ENCODE peak calls at places on chromosomes 2 and 18, in nine cellular contexts. One of them, this sample, is unnamed. For H3K9me2, the result is how much of the 10 kb centered on the place peaks cover.

GRCh38 chr2:214410128-214410775 is 602 bp upstream of the VWC2L start:
- DNase-seq in GM23338: peak
- DNase-seq in PC-9: no peak
- DNase-seq in SK-N-SH: peak
- DNase-seq in GM23248: no peak
- DNase-seq in MM.1S: no peak
- DNase-seq in HCT116: no peak
- DNase-seq in hepatocyte: no peak
- DNase-seq in PC-3: peak
- DNase-seq in this sample: no peak

GRCh38 chr2:35337922-35338321 is 1017.7 kb upstream of the CRIM1 start:
- DNase-seq in PC-3: no peak
- DNase-seq in SK-N-SH: no peak
- DNase-seq in HCT116: no peak
- DNase-seq in hepatocyte: no peak
- DNase-seq in GM23248: no peak
- DNase-seq in PC-9: no peak
- DNase-seq in GM23338: no peak
- DNase-seq in MM.1S: no peak
- DNase-seq in this sample: no peak

GRCh38 chr2:178413472-178414265 is 37.3 kb downstream of the PRKRA start:
- DNase-seq in GM23248: peak
- DNase-seq in HCT116: peak
- DNase-seq in SK-N-SH: peak
- DNase-seq in PC-9: peak
- DNase-seq in MM.1S: peak
- DNase-seq in PC-3: peak
- DNase-seq in hepatocyte: peak
- DNase-seq in GM23338: peak
- DNase-seq in this sample: no peak

GRCh38 chr18:48832961-48833700 is 117.6 kb downstream of the SMAD7 start:
- DNase-seq in hepatocyte: peak
- DNase-seq in MM.1S: no peak
- DNase-seq in PC-3: peak
- DNase-seq in GM23338: no peak
- DNase-seq in SK-N-SH: no peak
- DNase-seq in PC-9: peak
- DNase-seq in GM23248: peak
- DNase-seq in HCT116: peak
- DNase-seq in this sample: no peak

GRCh38 chr2:172179045-172179742 is 76.5 kb upstream of the DLX2 start:
- DNase-seq in GM23248: peak
- DNase-seq in hepatocyte: no peak
- DNase-seq in GM23338: no peak
- DNase-seq in MM.1S: no peak
- DNase-seq in HCT116: no peak
- DNase-seq in PC-9: peak
- DNase-seq in SK-N-SH: no peak
- DNase-seq in PC-3: peak
- DNase-seq in this sample: no peak

GRCh38 chr2:3651686-3652516 is 6.1 kb upstream of the ALLC start:
- DNase-seq in MM.1S: peak
- DNase-seq in PC-9: no peak
- DNase-seq in HCT116: no peak
- DNase-seq in GM23338: peak
- DNase-seq in GM23248: peak
- DNase-seq in SK-N-SH: peak
- DNase-seq in hepatocyte: peak
- DNase-seq in PC-3: peak
- DNase-seq in this sample: peak

GRCh38 chr2:171763602-171764001 is 76.3 kb downstream of the DYNC1I2 start:
- DNase-seq in PC-3: peak
- DNase-seq in MM.1S: no peak
- DNase-seq in GM23338: no peak
- DNase-seq in PC-9: no peak
- DNase-seq in HCT116: no peak
- DNase-seq in SK-N-SH: no peak
- DNase-seq in GM23248: no peak
- DNase-seq in hepatocyte: no peak
- DNase-seq in this sample: no peak

GRCh38 chr2:14712091-14712490 is 79.6 kb downstream of the LRATD1 start:
- DNase-seq in MM.1S: no peak
- DNase-seq in hepatocyte: no peak
- DNase-seq in PC-3: no peak
- DNase-seq in SK-N-SH: no peak
- DNase-seq in PC-9: no peak
- DNase-seq in GM23338: no peak
- DNase-seq in GM23248: peak
- DNase-seq in HCT116: no peak
- DNase-seq in this sample: no peak

GRCh38 chr18:58785171-58785805 is 79.4 kb upstream of the ZNF532 start:
- DNase-seq in hepatocyte: peak
- DNase-seq in GM23248: peak
- DNase-seq in HCT116: peak
- DNase-seq in PC-9: peak
- DNase-seq in SK-N-SH: no peak
- DNase-seq in MM.1S: no peak
- DNase-seq in GM23338: no peak
- DNase-seq in PC-3: peak
- DNase-seq in this sample: no peak

GRCh38 chr2:157691695-157692094 is 63.0 kb upstream of the ACVR1C start:
- DNase-seq in MM.1S: no peak
- DNase-seq in GM23248: no peak
- DNase-seq in PC-9: no peak
- DNase-seq in PC-3: peak
- DNase-seq in GM23338: no peak
- DNase-seq in hepatocyte: no peak
- DNase-seq in HCT116: no peak
- DNase-seq in SK-N-SH: no peak
- DNase-seq in this sample: no peak

GRCh38 chr2:187618813-187619212 is 64.6 kb upstream of the TFPI start:
- DNase-seq in GM23338: peak
- DNase-seq in MM.1S: no peak
- DNase-seq in SK-N-SH: no peak
- DNase-seq in HCT116: no peak
- DNase-seq in PC-9: no peak
- DNase-seq in GM23248: peak
- DNase-seq in hepatocyte: no peak
- DNase-seq in PC-3: no peak
- DNase-seq in this sample: no peak

GRCh38 chr2:197960765-197961164 is 156.4 kb downstream of the PLCL1 start:
- DNase-seq in PC-3: no peak
- DNase-seq in SK-N-SH: no peak
- DNase-seq in HCT116: no peak
- DNase-seq in GM23338: no peak
- DNase-seq in PC-9: no peak
- DNase-seq in MM.1S: no peak
- DNase-seq in hepatocyte: no peak
- DNase-seq in GM23248: no peak
- DNase-seq in this sample: no peak

GRCh38 chr2:177338177-177338721 is 54.3 kb upstream of the AGPS start:
- DNase-seq in GM23338: no peak
- DNase-seq in MM.1S: no peak
- DNase-seq in SK-N-SH: no peak
- DNase-seq in GM23248: peak
- DNase-seq in hepatocyte: no peak
- DNase-seq in PC-9: peak
- DNase-seq in HCT116: peak
- DNase-seq in PC-3: peak
- DNase-seq in this sample: no peak

GRCh38 chr2:69946351-69947077 is 14.9 kb downstream of the ASPRV1 start:
- DNase-seq in SK-N-SH: no peak
- DNase-seq in GM23248: peak
- DNase-seq in HCT116: peak
- DNase-seq in PC-9: peak
- DNase-seq in GM23338: no peak
- DNase-seq in MM.1S: peak
- DNase-seq in hepatocyte: no peak
- DNase-seq in PC-3: peak
- DNase-seq in this sample: peak

GRCh38 chr2:54483426-54483825 is 27.3 kb downstream of the SPTBN1 start:
- DNase-seq in HCT116: peak
- DNase-seq in GM23338: no peak
- DNase-seq in GM23248: peak
- DNase-seq in SK-N-SH: no peak
- DNase-seq in PC-9: peak
- DNase-seq in PC-3: peak
- DNase-seq in hepatocyte: no peak
- DNase-seq in MM.1S: no peak
- DNase-seq in this sample: no peak

GRCh38 chr2:21754164-21754788 is 630.5 kb downstream of the TDRD15 start:
- DNase-seq in MM.1S: peak
- DNase-seq in GM23248: no peak
- DNase-seq in PC-9: no peak
- DNase-seq in GM23338: peak
- DNase-seq in PC-3: no peak
- DNase-seq in hepatocyte: no peak
- DNase-seq in HCT116: no peak
- DNase-seq in SK-N-SH: no peak
- DNase-seq in this sample: peak

GRCh38 chr2:85537600-85538506 is 1.1 kb upstream of the MAT2A start:
- DNase-seq in GM23248: peak
- DNase-seq in SK-N-SH: peak
- DNase-seq in MM.1S: peak
- DNase-seq in PC-9: no peak
- DNase-seq in PC-3: peak
- DNase-seq in HCT116: no peak
- DNase-seq in GM23338: peak
- DNase-seq in hepatocyte: peak
- DNase-seq in this sample: peak

GRCh38 chr2:208072250-208072892 is 47.0 kb upstream of the PLEKHM3 start:
- DNase-seq in MM.1S: peak
- DNase-seq in GM23248: peak
- DNase-seq in HCT116: peak
- DNase-seq in SK-N-SH: peak
- DNase-seq in GM23338: peak
- DNase-seq in PC-3: peak
- DNase-seq in hepatocyte: peak
- DNase-seq in PC-9: no peak
- DNase-seq in this sample: peak

GRCh38 chr2:67561411-67561965 is 164.4 kb downstream of the ETAA1 start:
- DNase-seq in HCT116: no peak
- DNase-seq in MM.1S: no peak
- DNase-seq in GM23248: peak
- DNase-seq in PC-3: peak
- DNase-seq in SK-N-SH: peak
- DNase-seq in GM23338: no peak
- DNase-seq in PC-9: no peak
- DNase-seq in hepatocyte: peak
- DNase-seq in this sample: no peak

GRCh38 chr2:200814276-200814815 is 2.6 kb downstream of the BZW1 start:
- DNase-seq in hepatocyte: no peak
- DNase-seq in HCT116: no peak
- DNase-seq in PC-9: no peak
- DNase-seq in MM.1S: peak
- DNase-seq in PC-3: no peak
- DNase-seq in GM23338: no peak
- DNase-seq in SK-N-SH: no peak
- DNase-seq in GM23248: peak
- DNase-seq in this sample: no peak

GRCh38 chr2:12009323-12009905 is 263.0 kb downstream of the LPIN1 start:
- DNase-seq in GM23248: no peak
- DNase-seq in GM23338: no peak
- DNase-seq in PC-3: no peak
- DNase-seq in hepatocyte: no peak
- DNase-seq in PC-9: no peak
- DNase-seq in SK-N-SH: no peak
- DNase-seq in MM.1S: no peak
- DNase-seq in HCT116: no peak
- DNase-seq in this sample: no peak
- H3K4me2 ChIP-seq in GM23248: no peak
- H3K4me2 ChIP-seq in GM23338: no peak
- H3K4me2 ChIP-seq in PC-3: peak
- H3K4me2 ChIP-seq in hepatocyte: no peak
- H3K4me2 ChIP-seq in PC-9: peak
- H3K4me2 ChIP-seq in SK-N-SH: no peak
- H3K4me2 ChIP-seq in MM.1S: no peak
- H3K4me2 ChIP-seq in HCT116: no peak
- H3K4me2 ChIP-seq in this sample: no peak

DNA sequence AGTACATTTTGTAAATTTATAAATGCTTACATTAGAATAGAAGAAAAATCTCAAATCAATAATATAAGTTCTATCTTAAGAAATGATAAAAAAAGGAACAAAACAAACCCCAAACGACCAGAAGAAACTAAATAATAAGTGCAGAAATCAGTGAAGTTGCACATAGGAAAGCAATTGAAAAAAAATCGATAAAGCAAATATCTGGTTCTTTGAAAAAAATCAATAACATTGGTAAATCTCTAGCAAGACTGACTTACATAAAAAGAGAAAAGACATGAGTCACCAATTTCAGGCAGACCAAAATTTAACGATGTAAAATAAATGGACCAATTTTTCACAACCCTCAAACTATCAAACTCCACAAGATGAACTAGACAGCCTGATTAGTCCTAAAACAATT is 249.9 kb upstream of the HDAC4 start:
- DNase-seq in GM23248: no peak
- DNase-seq in PC-9: no peak
- DNase-seq in PC-3: no peak
- DNase-seq in SK-N-SH: no peak
- DNase-seq in MM.1S: no peak
- DNase-seq in GM23338: no peak
- DNase-seq in hepatocyte: no peak
- DNase-seq in HCT116: no peak
- DNase-seq in this sample: no peak
- H3K9me2 ChIP-seq in GM23248: under half
- H3K9me2 ChIP-seq in PC-9: under half
- H3K9me2 ChIP-seq in PC-3: under half
- H3K9me2 ChIP-seq in SK-N-SH: under half
- H3K9me2 ChIP-seq in MM.1S: under half
- H3K9me2 ChIP-seq in GM23338: under half
- H3K9me2 ChIP-seq in hepatocyte: under half
- H3K9me2 ChIP-seq in HCT116: under half
- H3K9me2 ChIP-seq in this sample: under half

DNA sequence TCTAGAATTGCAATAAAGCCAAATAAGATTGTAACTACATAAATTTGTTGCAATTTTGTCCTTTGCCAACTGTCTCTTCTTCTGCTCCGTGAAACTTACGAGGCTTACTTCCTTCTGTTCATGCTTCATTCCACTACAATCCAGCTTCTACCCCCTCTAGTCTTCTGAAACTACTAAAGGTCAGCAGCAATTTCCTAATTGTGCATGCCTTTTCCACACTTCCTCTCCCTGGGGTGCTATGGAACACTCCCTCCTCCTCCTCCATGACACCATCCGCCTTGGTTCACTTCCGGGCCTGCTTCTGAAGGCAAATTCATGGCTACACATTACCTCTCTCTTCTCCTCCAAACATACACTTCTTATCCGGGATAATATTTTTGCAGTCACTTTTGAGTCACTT is 95.4 kb upstream of the CD302 start:
- DNase-seq in PC-9: no peak
- DNase-seq in GM23338: no peak
- DNase-seq in SK-N-SH: no peak
- DNase-seq in HCT116: no peak
- DNase-seq in PC-3: no peak
- DNase-seq in hepatocyte: no peak
- DNase-seq in MM.1S: no peak
- DNase-seq in GM23248: no peak
- DNase-seq in this sample: no peak
- H3K4me2 ChIP-seq in PC-9: no peak
- H3K4me2 ChIP-seq in GM23338: no peak
- H3K4me2 ChIP-seq in SK-N-SH: no peak
- H3K4me2 ChIP-seq in HCT116: no peak
- H3K4me2 ChIP-seq in PC-3: no peak
- H3K4me2 ChIP-seq in hepatocyte: no peak
- H3K4me2 ChIP-seq in MM.1S: no peak
- H3K4me2 ChIP-seq in GM23248: no peak
- H3K4me2 ChIP-seq in this sample: no peak

GRCh38 chr2:168134485-168134884 is 112.9 kb downstream of the STK39 start:
- DNase-seq in GM23338: no peak
- DNase-seq in PC-3: no peak
- DNase-seq in hepatocyte: no peak
- DNase-seq in MM.1S: no peak
- DNase-seq in SK-N-SH: no peak
- DNase-seq in GM23248: no peak
- DNase-seq in HCT116: no peak
- DNase-seq in PC-9: no peak
- DNase-seq in this sample: no peak
- H3K9me2 ChIP-seq in GM23338: under half
- H3K9me2 ChIP-seq in PC-3: under half
- H3K9me2 ChIP-seq in hepatocyte: under half
- H3K9me2 ChIP-seq in MM.1S: under half
- H3K9me2 ChIP-seq in SK-N-SH: under half
- H3K9me2 ChIP-seq in GM23248: under half
- H3K9me2 ChIP-seq in HCT116: under half
- H3K9me2 ChIP-seq in PC-9: under half
- H3K9me2 ChIP-seq in this sample: under half